ENCODE peak calls at places on chromosomes 2 and 18, in four cellular contexts. One of them, this sample, is unnamed.

GRCh38 chr2:196076778-196077568 is 8.3 kb upstream of the DNAH7 start:
- DNase-seq in pancreas: no peak
- DNase-seq in neural progenitor cell: no peak
- DNase-seq in Caco-2: no peak
- DNase-seq in this sample: no peak

GRCh38 chr2:119062652-119063051 is 95.9 kb downstream of the C1QL2 start:
- DNase-seq in pancreas: no peak
- DNase-seq in neural progenitor cell: no peak
- DNase-seq in Caco-2: no peak
- DNase-seq in this sample: no peak

GRCh38 chr2:37389984-37390765 is 45.7 kb downstream of the QPCT start:
- DNase-seq in pancreas: no peak
- DNase-seq in neural progenitor cell: no peak
- DNase-seq in Caco-2: peak; percentile 46
- DNase-seq in this sample: no peak

GRCh38 chr2:54329482-54330225 is 73.6 kb upstream of the TSPYL6 start:
- DNase-seq in pancreas: no peak
- DNase-seq in neural progenitor cell: no peak
- DNase-seq in Caco-2: no peak
- DNase-seq in this sample: peak; percentile 69

GRCh38 chr2:41955641-41956040 is 92.2 kb upstream of the PKDCC start:
- DNase-seq in pancreas: no peak
- DNase-seq in neural progenitor cell: no peak
- DNase-seq in Caco-2: no peak
- DNase-seq in this sample: no peak

GRCh38 chr2:227821043-227821942 is 7.7 kb downstream of the CCL20 start:
- DNase-seq in pancreas: no peak
- DNase-seq in neural progenitor cell: no peak
- DNase-seq in Caco-2: no peak
- DNase-seq in this sample: no peak

GRCh38 chr2:139177041-139177440 is 396.9 kb upstream of the NXPH2 start:
- DNase-seq in pancreas: no peak
- DNase-seq in neural progenitor cell: no peak
- DNase-seq in Caco-2: no peak
- DNase-seq in this sample: no peak

GRCh38 chr2:88042476-88042875 is 13.1 kb downstream of the KRCC1 start:
- DNase-seq in pancreas: no peak
- DNase-seq in neural progenitor cell: no peak
- DNase-seq in Caco-2: no peak
- DNase-seq in this sample: no peak

GRCh38 chr2:142745691-142746090 is 131.8 kb upstream of the KYNU start:
- DNase-seq in pancreas: no peak
- DNase-seq in neural progenitor cell: no peak
- DNase-seq in Caco-2: no peak
- DNase-seq in this sample: no peak

GRCh38 chr2:127674241-127675209 is 805 bp downstream of the LIMS2 start:
- DNase-seq in pancreas: peak; percentile 75
- DNase-seq in neural progenitor cell: peak; percentile 49
- DNase-seq in Caco-2: peak; percentile 36
- DNase-seq in this sample: peak; percentile 64

GRCh38 chr2:30303094-30303493 is 71.8 kb downstream of the LBH start:
- DNase-seq in pancreas: no peak
- DNase-seq in neural progenitor cell: no peak
- DNase-seq in Caco-2: no peak
- DNase-seq in this sample: no peak

GRCh38 chr2:238277695-238278094 is 10.7 kb downstream of the PER2 start:
- DNase-seq in pancreas: peak; percentile 37
- DNase-seq in neural progenitor cell: peak; percentile 66
- DNase-seq in Caco-2: no peak
- DNase-seq in this sample: no peak

GRCh38 chr2:83994767-83995166 is 464.3 kb downstream of the SUCLG1 start:
- DNase-seq in pancreas: no peak
- DNase-seq in neural progenitor cell: no peak
- DNase-seq in Caco-2: no peak
- DNase-seq in this sample: no peak

GRCh38 chr2:222213084-222213483 is 85.7 kb downstream of the PAX3 start:
- DNase-seq in pancreas: no peak
- DNase-seq in neural progenitor cell: no peak
- DNase-seq in Caco-2: no peak
- DNase-seq in this sample: no peak

GRCh38 chr2:231929961-231930600 is 3.9 kb upstream of the NPPC start:
- DNase-seq in pancreas: no peak
- DNase-seq in neural progenitor cell: peak; percentile 60
- DNase-seq in Caco-2: no peak
- DNase-seq in this sample: peak; percentile 19

GRCh38 chr2:54551123-54551756 is 95.1 kb downstream of the SPTBN1 start:
- DNase-seq in pancreas: peak; percentile 70
- DNase-seq in neural progenitor cell: peak; percentile 37
- DNase-seq in Caco-2: peak; percentile 71
- DNase-seq in this sample: no peak

GRCh38 chr18:52152036-52152435 is 188.0 kb upstream of the DCC start:
- DNase-seq in pancreas: no peak
- DNase-seq in neural progenitor cell: no peak
- DNase-seq in Caco-2: no peak
- DNase-seq in this sample: no peak

GRCh38 chr2:212998629-212999359 is 152.6 kb downstream of the IKZF2 start:
- DNase-seq in pancreas: no peak
- DNase-seq in neural progenitor cell: no peak
- DNase-seq in Caco-2: no peak
- DNase-seq in this sample: no peak

GRCh38 chr2:199449455-199449854 is 8.3 kb downstream of the SATB2 start:
- DNase-seq in pancreas: no peak
- DNase-seq in neural progenitor cell: no peak
- DNase-seq in Caco-2: no peak
- DNase-seq in this sample: no peak

GRCh38 chr2:199452991-199453379 is 4.8 kb downstream of the SATB2 start:
- DNase-seq in pancreas: no peak
- DNase-seq in neural progenitor cell: no peak
- DNase-seq in Caco-2: no peak
- DNase-seq in this sample: no peak

GRCh38 chr2:199455186-199455532 is 2.6 kb downstream of the SATB2 start:
- DNase-seq in pancreas: no peak
- DNase-seq in neural progenitor cell: no peak
- DNase-seq in Caco-2: no peak
- DNase-seq in this sample: no peak

GRCh38 chr2:199455533-199456382 is 2.0 kb downstream of the SATB2 start:
- DNase-seq in pancreas: peak; percentile 88
- DNase-seq in neural progenitor cell: peak; percentile 77
- DNase-seq in Caco-2: peak; percentile 68
- DNase-seq in this sample: peak; percentile 30

DNA sequence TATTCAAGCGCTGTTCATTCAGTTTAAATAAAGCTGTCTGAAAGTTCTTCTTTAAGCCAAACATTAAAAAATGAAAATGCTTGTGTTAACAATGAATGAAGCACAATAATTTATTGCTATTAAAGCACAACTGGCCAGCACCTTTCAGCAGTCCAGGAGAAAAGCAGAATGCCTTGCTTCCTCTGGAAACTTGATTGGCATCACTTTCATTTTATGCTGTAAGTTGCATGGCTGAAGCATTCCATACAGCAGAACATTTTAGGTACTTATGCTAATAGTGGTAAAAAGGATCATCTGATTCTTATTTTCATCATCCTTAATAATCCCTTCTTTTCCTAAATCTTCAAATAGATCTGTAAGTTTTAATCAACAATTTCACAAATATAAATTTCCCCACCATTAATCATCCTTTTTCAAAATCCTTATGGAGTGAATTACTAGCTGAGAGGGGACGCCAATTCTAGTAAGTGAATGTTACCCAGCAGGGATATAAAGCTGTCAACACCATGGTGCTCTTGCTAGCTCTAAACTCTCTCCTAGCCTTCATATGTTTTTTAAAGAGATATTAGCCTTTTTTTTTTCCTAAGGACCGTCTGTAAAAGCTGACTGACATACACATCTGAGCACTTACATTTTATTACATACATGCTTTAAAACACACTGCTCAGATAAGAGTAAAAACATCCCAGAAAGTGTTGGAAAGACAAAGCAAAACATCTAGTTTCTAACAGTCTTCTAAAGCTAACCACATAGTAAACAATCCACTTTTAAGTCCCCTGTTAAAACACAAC is 5.3 kb downstream of the SATB2 start:
- DNase-seq in pancreas: no peak
- DNase-seq in neural progenitor cell: no peak
- DNase-seq in Caco-2: no peak
- DNase-seq in this sample: no peak
- H3K4me3 ChIP-seq in pancreas: no peak overlapping the region
- H3K4me3 ChIP-seq in neural progenitor cell: no peak overlapping the region
- H3K4me3 ChIP-seq in Caco-2: no peak overlapping the region
- H3K4me3 ChIP-seq in this sample: no peak overlapping the region

DNA sequence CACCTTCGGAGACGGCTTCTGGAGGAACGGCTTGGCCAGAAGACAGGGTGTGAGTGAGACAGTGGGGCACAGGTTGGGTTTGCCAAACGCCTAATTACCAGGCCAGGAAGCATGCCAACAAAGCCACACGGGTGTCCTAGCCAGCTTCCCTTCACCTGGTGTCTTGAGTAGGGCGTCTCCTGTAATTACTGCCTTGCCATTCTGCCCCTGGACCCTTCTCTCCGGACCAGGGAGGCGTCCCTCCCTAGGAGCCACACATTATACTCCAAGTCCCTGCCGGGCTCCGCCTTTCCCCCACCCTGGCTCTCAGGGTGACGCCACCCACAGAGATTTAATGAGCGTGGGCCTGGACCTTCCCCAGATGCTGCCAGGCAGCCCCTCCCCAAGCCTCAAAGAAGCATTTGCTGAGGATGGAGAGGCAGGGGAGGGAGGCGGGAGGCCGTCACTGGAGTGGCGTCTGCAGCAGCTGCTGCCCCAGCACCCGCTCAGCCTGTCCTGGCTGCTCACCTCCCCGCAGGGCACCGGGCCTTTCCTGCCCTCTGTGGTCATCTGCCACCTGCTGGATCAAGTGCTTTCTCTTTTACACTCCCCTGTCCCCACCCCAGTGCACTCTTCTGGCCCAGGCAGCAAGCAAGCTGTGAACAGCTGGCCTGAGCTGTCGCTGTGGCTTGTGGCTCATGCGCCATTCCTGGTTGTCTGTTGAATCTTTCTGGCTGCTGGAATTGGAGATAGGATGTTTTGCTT is 20.7 kb downstream of the FOSL2 start:
- DNase-seq in pancreas: peak; percentile 69
- DNase-seq in neural progenitor cell: peak; percentile 47
- DNase-seq in Caco-2: no peak
- DNase-seq in this sample: no peak
- H3K4me1 ChIP-seq in pancreas: no peaks in the 10 kb centered on the region
- H3K4me1 ChIP-seq in neural progenitor cell: peaks cover 7% of the 10 kb centered on the region
- H3K4me1 ChIP-seq in Caco-2: peaks cover 3% of the 10 kb centered on the region
- H3K4me1 ChIP-seq in this sample: no peaks in the 10 kb centered on the region

DNA sequence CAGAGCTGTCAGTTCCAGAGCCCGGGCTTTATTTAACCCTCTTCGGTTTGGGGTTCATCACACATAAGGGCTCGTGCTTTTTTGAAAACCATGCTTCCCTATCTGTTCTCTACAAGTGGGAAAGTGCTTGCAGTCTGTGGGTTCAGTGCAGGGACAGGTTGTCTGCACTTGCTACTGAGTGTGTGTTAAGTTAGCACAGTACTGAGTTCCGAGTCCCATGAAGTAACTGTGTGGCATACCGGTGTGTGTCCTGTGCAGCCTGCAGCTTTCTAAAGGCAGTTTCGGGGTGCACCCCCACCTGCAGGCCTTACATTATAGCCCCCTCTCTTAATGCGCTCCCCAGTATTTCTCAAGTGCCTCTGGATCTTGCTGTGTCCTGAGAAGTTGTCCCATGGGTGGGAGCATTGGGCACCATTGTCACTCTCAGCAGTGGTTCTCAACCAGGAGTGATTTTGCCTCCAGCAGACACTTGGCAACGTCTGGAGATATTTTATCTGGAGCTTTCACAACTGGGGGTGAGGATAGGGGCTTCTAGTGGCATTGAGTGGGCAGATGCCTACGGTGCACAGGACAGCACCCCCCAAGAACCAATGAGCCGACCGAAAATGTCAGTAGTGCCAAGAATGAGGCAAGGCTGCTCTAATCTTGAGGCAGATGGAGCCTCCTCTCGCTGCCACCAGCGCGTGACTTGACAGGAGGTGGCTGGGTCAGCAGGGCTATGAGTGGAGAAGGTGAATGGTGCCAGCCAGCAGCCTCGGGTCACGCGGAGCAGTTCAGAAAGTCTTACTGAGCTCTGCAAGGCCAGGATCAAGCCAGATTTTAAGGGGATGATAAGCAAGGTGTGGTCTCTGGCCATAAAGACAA is 152.2 kb downstream of the SMAD7 start:
- DNase-seq in pancreas: no peak
- DNase-seq in neural progenitor cell: no peak
- DNase-seq in Caco-2: no peak
- DNase-seq in this sample: no peak
- TF ChIP-seq CTCF in pancreas: no peak
- TF ChIP-seq CTCF in neural progenitor cell: no peak
- TF ChIP-seq CTCF in Caco-2: no peak
- TF ChIP-seq CTCF in this sample: no peak

GRCh38 chr2:234863043-234863934 is 88.5 kb upstream of the SH3BP4 start:
- DNase-seq in pancreas: peak; percentile 81
- DNase-seq in neural progenitor cell: no peak
- DNase-seq in Caco-2: no peak
- DNase-seq in this sample: no peak

GRCh38 chr2:234865586-234865985 is 86.2 kb upstream of the SH3BP4 start:
- DNase-seq in pancreas: no peak
- DNase-seq in neural progenitor cell: no peak
- DNase-seq in Caco-2: no peak
- DNase-seq in this sample: no peak

GRCh38 chr2:234864518-234864917 is 87.3 kb upstream of the SH3BP4 start:
- DNase-seq in pancreas: no peak
- DNase-seq in neural progenitor cell: no peak
- DNase-seq in Caco-2: no peak
- DNase-seq in this sample: no peak

GRCh38 chr2:234867882-234868285 is 83.9 kb upstream of the SH3BP4 start:
- DNase-seq in pancreas: no peak
- DNase-seq in neural progenitor cell: no peak
- DNase-seq in Caco-2: no peak
- DNase-seq in this sample: no peak

DNA sequence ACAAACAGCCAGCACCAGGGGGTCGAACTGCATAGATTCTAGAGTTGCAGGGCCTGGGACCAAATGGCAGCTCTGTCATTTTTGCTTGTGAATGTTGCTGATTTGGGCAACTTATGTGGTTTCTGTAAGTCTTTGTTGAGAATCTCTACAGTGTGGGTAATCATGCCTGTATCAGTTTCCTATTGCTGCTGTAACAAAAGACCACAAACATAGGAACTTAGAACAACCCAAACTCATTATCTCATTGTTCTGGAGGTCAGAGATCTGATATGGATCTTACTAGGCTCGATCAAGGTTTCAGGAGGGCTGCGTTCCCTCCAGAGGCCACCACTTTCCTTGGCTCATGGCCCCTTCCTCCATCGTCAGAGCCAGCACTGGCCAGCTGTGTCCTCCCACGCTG is 86.8 kb upstream of the SH3BP4 start:
- DNase-seq in pancreas: no peak
- DNase-seq in neural progenitor cell: no peak
- DNase-seq in Caco-2: no peak
- DNase-seq in this sample: no peak
- H3K4me3 ChIP-seq in pancreas: no peak overlapping the region
- H3K4me3 ChIP-seq in neural progenitor cell: no peak overlapping the region
- H3K4me3 ChIP-seq in Caco-2: no peak overlapping the region
- H3K4me3 ChIP-seq in this sample: no peak overlapping the region

This sample was measured in cardiac muscle cell.